ENCODE peak calls at places on chromosomes 4 and X, in seven cellular contexts. Z is fibroblast of pulmonary artery; J is LNCaP clone FGC; E is CD8-positive, alpha-beta T cell; G is dorsolateral prefrontal cortex; N is heart right ventricle; D is MM.1S. X is an unnamed sample.

GRCh38 chr4:53321988-53322289 is 43.9 kb downstream of the SCFD2 start:
- DNase-seq in Z (no peak), G (no peak), J (no peak), D (no peak), E (no peak), N (no peak), X (no peak)

GRCh38 chr4:73311428-73311827 is 52.8 kb upstream of the ANKRD17 start:
- DNase-seq in G (no peak), Z (peak), N (no peak), D (peak), E (no peak), J (peak), X (no peak)

GRCh38 chr4:73776363-73776762 is 36.0 kb downstream of the CXCL8 start:
- DNase-seq in J (no peak), Z (peak), D (no peak), G (no peak), N (no peak), E (no peak), X (peak)

GRCh38 chr4:1376391-1376840 is 29.4 kb downstream of the UVSSA start:
- DNase-seq in G (no peak), E (no peak), N (peak), J (no peak), D (no peak), Z (no peak), X (no peak)

GRCh38 chr4:156420557-156420956 is 466.9 kb upstream of the CTSO start:
- DNase-seq in Z (peak), J (no peak), G (no peak), D (no peak), E (no peak), N (no peak), X (no peak)

GRCh38 chrX:40145001-40145631 is 47.4 kb upstream of the BCOR start:
- DNase-seq in J (no peak), G (no peak), N (no peak), Z (no peak), D (no peak), E (no peak), X (no peak)

GRCh38 chrX:38060331-38060878 is 54.1 kb downstream of the SYTL5 start:
- DNase-seq in E (no peak), N (no peak), Z (peak), D (no peak), J (no peak), G (no peak), X (no peak)

GRCh38 chr4:15077969-15078368 is 75.7 kb downstream of the CPEB2 start:
- DNase-seq in G (no peak), E (no peak), N (no peak), Z (peak), J (no peak), D (no peak), X (no peak)

GRCh38 chr4:1297023-1297395 is 7.3 kb downstream of the MAEA start:
- DNase-seq in G (no peak), Z (no peak), E (no peak), D (no peak), N (no peak), J (no peak), X (no peak)

GRCh38 chr4:1246111-1246881 is 2.6 kb downstream of the CTBP1 start:
- DNase-seq in E (no peak), Z (no peak), G (peak), D (no peak), N (peak), J (no peak), X (peak)

GRCh38 chrX:24846551-24847170 is 152.9 kb downstream of the POLA1 start:
- DNase-seq in G (no peak), Z (peak), D (no peak), N (no peak), J (no peak), E (no peak), X (no peak)

GRCh38 chr4:91226838-91227237 is 1076.9 kb upstream of the GRID2 start:
- DNase-seq in G (no peak), E (no peak), J (no peak), N (no peak), D (no peak), Z (no peak), X (no peak)

GRCh38 chrX:154890990-154891639 is 5.0 kb downstream of the F8A1 start:
- DNase-seq in Z (no peak), N (no peak), J (no peak), D (no peak), G (no peak), E (no peak), X (no peak)

GRCh38 chrX:39750798-39751197 is 347.0 kb downstream of the BCOR start:
- DNase-seq in E (no peak), N (no peak), Z (no peak), D (no peak), G (no peak), J (no peak), X (no peak)

GRCh38 chr4:74623041-74623440 is 171.3 kb downstream of the BTC start:
- DNase-seq in D (peak), E (no peak), N (no peak), J (peak), Z (peak), G (no peak), X (no peak)

GRCh38 chr4:46123872-46124755 is at the start of gene GABRG1:
- DNase-seq in D (no peak), E (no peak), G (peak), N (no peak), J (no peak), Z (no peak), X (no peak)

GRCh38 chrX:103793541-103793932 is 16.9 kb downstream of the PLP1 start:
- DNase-seq in E (no peak), Z (peak), J (no peak), G (no peak), D (no peak), N (no peak), X (no peak)

GRCh38 chr4:118265312-118266144 is 87.3 kb downstream of the PRSS12 start:
- DNase-seq in D (no peak), G (no peak), J (no peak), N (peak), Z (peak), E (no peak), X (peak)

DNA sequence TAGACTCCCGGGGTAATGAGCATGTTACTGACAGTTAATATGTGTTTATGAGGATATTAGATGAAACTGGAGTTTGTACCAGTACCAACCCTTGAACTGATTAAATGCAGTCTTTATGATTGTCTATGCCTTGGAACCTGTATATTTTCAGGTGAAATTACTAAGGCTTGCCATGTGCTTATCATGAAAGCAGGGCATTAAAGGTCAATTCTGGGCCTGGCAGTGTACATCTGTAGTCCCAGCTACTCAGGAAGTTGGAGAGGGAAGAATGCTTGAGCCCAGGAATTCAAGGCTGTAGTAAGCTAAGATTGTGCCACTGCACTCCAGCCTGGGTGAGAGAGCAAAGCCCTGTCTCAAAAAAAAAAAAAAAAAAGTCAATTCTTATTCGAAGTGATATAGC is 27.7 kb downstream of the PHEX start:
- DNase-seq in G (no peak), D (no peak), J (no peak), N (no peak), E (no peak), Z (no peak), X (no peak)
- H3K4me3 ChIP-seq in G (no peak), D (no peak), J (no peak), N (no peak), E (no peak), Z (no peak), X (no peak)

GRCh38 chr4:56243107-56243506 is 144.2 kb downstream of the AASDH start:
- DNase-seq in Z (no peak), J (no peak), N (no peak), E (no peak), D (no peak), G (no peak), X (no peak)

GRCh38 chr4:56240554-56241190 is 146.6 kb downstream of the AASDH start:
- DNase-seq in G (no peak), N (no peak), D (no peak), Z (peak), E (no peak), J (no peak), X (no peak)

GRCh38 chr4:56244681-56245080 is 142.6 kb downstream of the AASDH start:
- DNase-seq in J (no peak), E (no peak), D (no peak), N (no peak), Z (no peak), G (no peak), X (no peak)

GRCh38 chr4:56238251-56238650 is 149.0 kb downstream of the AASDH start:
- DNase-seq in J (no peak), G (no peak), E (no peak), N (no peak), D (no peak), Z (no peak), X (no peak)

GRCh38 chr4:56241500-56241899 is 145.8 kb downstream of the AASDH start:
- DNase-seq in J (no peak), D (no peak), N (no peak), E (no peak), G (no peak), Z (no peak), X (peak)
- H3K4me3 ChIP-seq in J (no peak), D (no peak), N (no peak), E (no peak), G (no peak), Z (no peak), X (no peak)

DNA sequence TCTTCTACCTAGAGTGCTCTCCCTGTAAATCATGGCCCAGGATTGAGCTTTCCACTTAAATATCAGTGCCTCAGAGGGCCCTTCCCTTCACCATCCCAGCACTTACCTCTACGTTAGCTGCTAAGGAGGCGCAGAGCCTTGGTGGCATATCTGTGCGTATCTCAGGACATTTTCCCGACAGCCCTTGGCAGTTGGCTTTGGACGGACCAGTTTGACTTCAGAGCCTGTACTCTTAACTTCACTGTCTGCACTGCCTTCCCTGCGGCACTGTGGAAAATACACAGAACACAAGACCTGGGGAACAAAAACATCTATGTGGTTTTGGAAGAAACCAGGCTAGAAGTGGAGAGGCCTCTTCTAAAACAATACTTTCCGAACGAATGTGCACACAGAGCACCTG is 2.4 kb downstream of the TADA2B start:
- DNase-seq in J (peak), D (no peak), N (no peak), E (no peak), Z (no peak), G (no peak), X (no peak)
- H3K4me3 ChIP-seq in J (peak), D (no peak), N (peak), E (no peak), Z (no peak), G (peak), X (no peak)

GRCh38 chrX:30572678-30573077 is 4.9 kb downstream of the TASL start:
- DNase-seq in E (no peak), J (no peak), G (no peak), D (no peak), Z (no peak), N (no peak), X (no peak)
- H3K4me3 ChIP-seq in E (no peak), J (no peak), G (no peak), D (peak), Z (no peak), N (no peak), X (no peak)

DNA sequence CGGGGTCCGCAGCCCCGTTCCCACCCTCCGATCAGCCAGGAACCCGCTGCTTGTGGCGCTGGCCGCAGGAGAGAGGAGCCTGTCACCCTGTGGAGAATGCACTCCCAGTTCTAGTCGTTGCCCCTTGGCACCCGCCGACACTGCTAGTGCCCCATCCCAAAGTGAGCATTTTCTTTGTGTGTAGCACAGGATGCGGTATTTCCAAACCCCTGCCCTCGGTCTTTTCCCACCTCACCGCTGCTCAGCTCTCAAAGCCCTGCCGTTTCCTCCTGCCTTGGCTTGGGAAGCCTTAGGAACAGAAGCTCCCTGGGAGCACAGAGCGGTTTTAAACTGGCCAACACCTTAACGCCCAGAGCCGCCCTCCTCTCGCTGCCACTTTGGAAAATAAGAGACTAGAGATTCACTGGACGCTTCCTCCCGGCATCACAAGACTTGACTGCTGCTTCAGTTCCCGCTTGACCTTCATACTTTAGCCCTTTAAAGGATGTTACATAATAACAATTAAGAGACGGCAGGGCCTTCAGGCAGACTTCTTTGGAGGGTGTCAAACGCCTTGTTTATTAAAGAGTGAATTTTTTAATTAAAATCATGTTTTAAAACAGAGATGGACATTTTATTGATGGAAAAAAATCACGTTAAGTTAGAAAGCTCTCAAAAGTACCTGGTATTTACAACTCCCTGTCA is 843 bp downstream of the CYP4V2 start:
- DNase-seq in J (no peak), E (peak), G (peak), D (peak), N (no peak), Z (peak), X (peak)
- H3K4me3 ChIP-seq in J (peak), E (peak), G (peak), D (peak), N (peak), Z (peak), X (peak)

GRCh38 chrX:21800344-21800770 is 39.1 kb upstream of the MBTPS2 start:
- DNase-seq in J (peak), N (no peak), D (no peak), G (no peak), Z (no peak), E (no peak), X (no peak)

GRCh38 chrX:21802054-21802660 is 37.3 kb upstream of the MBTPS2 start:
- DNase-seq in Z (no peak), N (no peak), J (no peak), E (no peak), G (no peak), D (no peak), X (no peak)

GRCh38 chrX:21799767-21800166 is 39.6 kb upstream of the MBTPS2 start:
- DNase-seq in D (no peak), G (no peak), J (no peak), N (no peak), Z (no peak), E (no peak), X (no peak)

GRCh38 chrX:21802844-21803243 is 36.6 kb upstream of the MBTPS2 start:
- DNase-seq in Z (no peak), G (no peak), E (no peak), D (no peak), N (no peak), J (no peak), X (no peak)

DNA sequence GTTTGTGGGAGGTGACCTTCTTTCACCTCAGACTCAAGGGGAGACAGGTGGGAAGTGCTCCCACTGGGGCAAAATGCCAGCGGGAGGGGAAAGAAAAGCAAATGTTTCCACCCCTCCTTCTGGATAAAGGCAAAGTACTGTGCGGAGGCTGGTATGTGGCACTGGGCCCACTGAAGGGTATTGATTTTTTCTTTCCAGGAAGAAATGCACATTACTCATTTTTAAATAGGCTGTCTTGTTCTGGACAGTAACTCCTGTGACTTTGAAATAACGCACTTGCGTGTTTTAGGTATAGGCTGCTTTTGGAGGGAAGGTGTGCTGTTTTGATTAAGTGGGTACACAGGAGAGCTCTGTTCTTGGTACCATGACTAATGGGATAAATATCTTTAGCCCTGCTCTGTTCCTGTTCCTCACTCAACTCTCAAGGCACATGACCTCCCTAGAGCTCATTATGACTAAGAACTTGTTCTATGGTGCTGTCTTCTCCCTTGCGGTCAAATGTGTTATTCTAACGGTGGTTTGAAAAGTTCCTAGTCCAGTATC is 40.7 kb upstream of the MBTPS2 start:
- DNase-seq in G (no peak), D (no peak), J (no peak), Z (peak), E (no peak), N (no peak), X (peak)
- H3K4me3 ChIP-seq in G (no peak), D (no peak), J (no peak), Z (no peak), E (no peak), N (no peak), X (no peak)

X was measured in body of pancreas.